ENCODE peak calls at places on chromosomes 4 and X, in five cellular contexts. One of them, this sample, is unnamed.

GRCh38 chrX:18702362-18703195 is 4.9 kb upstream of the PPEF1 start:
- DNase-seq in dorsolateral prefrontal cortex: no peak
- DNase-seq in activated B cell treated with CpG ODN at 0.5 μM for 24 hours: no peak
- DNase-seq in right lobe of liver: no peak
- DNase-seq in fibroblast of pulmonary artery: peak
- DNase-seq in this sample: peak

GRCh38 chrX:47674776-47675175 is 15.8 kb upstream of the UXT start:
- DNase-seq in right lobe of liver: no peak
- DNase-seq in fibroblast of pulmonary artery: no peak
- DNase-seq in dorsolateral prefrontal cortex: no peak
- DNase-seq in activated B cell treated with CpG ODN at 0.5 μM for 24 hours: no peak
- DNase-seq in this sample: no peak

GRCh38 chrX:7145454-7145853 is 2.1 kb upstream of the STS start:
- DNase-seq in fibroblast of pulmonary artery: no peak
- DNase-seq in activated B cell treated with CpG ODN at 0.5 μM for 24 hours: no peak
- DNase-seq in right lobe of liver: no peak
- DNase-seq in dorsolateral prefrontal cortex: no peak
- DNase-seq in this sample: no peak

GRCh38 chrX:72568406-72569092 is 4.1 kb downstream of the HDAC8 start:
- DNase-seq in activated B cell treated with CpG ODN at 0.5 μM for 24 hours: no peak
- DNase-seq in right lobe of liver: no peak
- DNase-seq in dorsolateral prefrontal cortex: no peak
- DNase-seq in fibroblast of pulmonary artery: peak
- DNase-seq in this sample: peak

GRCh38 chrX:104712515-104712914 is 146.5 kb downstream of the IL1RAPL2 start:
- DNase-seq in fibroblast of pulmonary artery: no peak
- DNase-seq in dorsolateral prefrontal cortex: no peak
- DNase-seq in right lobe of liver: no peak
- DNase-seq in activated B cell treated with CpG ODN at 0.5 μM for 24 hours: no peak
- DNase-seq in this sample: no peak

GRCh38 chr4:56289934-56290333 is 97.4 kb downstream of the AASDH start:
- DNase-seq in activated B cell treated with CpG ODN at 0.5 μM for 24 hours: no peak
- DNase-seq in fibroblast of pulmonary artery: peak
- DNase-seq in dorsolateral prefrontal cortex: no peak
- DNase-seq in right lobe of liver: no peak
- DNase-seq in this sample: peak

GRCh38 chr4:120870279-120870673 is 52.2 kb downstream of the PRDM5 start:
- DNase-seq in right lobe of liver: no peak
- DNase-seq in activated B cell treated with CpG ODN at 0.5 μM for 24 hours: no peak
- DNase-seq in dorsolateral prefrontal cortex: no peak
- DNase-seq in fibroblast of pulmonary artery: no peak
- DNase-seq in this sample: no peak

GRCh38 chrX:54492340-54492739 is 3.7 kb downstream of the FGD1 start:
- DNase-seq in fibroblast of pulmonary artery: peak
- DNase-seq in activated B cell treated with CpG ODN at 0.5 μM for 24 hours: no peak
- DNase-seq in dorsolateral prefrontal cortex: no peak
- DNase-seq in right lobe of liver: no peak
- DNase-seq in this sample: peak

GRCh38 chrX:14497184-14497666 is 32.1 kb upstream of the GLRA2 start:
- DNase-seq in right lobe of liver: no peak
- DNase-seq in fibroblast of pulmonary artery: peak
- DNase-seq in activated B cell treated with CpG ODN at 0.5 μM for 24 hours: no peak
- DNase-seq in dorsolateral prefrontal cortex: no peak
- DNase-seq in this sample: peak

GRCh38 chr4:53055274-53055673 is 193.2 kb downstream of the RASL11B start:
- DNase-seq in activated B cell treated with CpG ODN at 0.5 μM for 24 hours: no peak
- DNase-seq in right lobe of liver: no peak
- DNase-seq in dorsolateral prefrontal cortex: no peak
- DNase-seq in fibroblast of pulmonary artery: peak
- DNase-seq in this sample: peak

GRCh38 chrX:149639568-149639967 is 8.0 kb upstream of the TMEM185A start:
- DNase-seq in activated B cell treated with CpG ODN at 0.5 μM for 24 hours: no peak
- DNase-seq in dorsolateral prefrontal cortex: no peak
- DNase-seq in fibroblast of pulmonary artery: no peak
- DNase-seq in right lobe of liver: no peak
- DNase-seq in this sample: no peak

GRCh38 chrX:1673337-1673736 is 58.5 kb downstream of the ASMT start:
- DNase-seq in fibroblast of pulmonary artery: peak
- DNase-seq in dorsolateral prefrontal cortex: no peak
- DNase-seq in right lobe of liver: no peak
- DNase-seq in activated B cell treated with CpG ODN at 0.5 μM for 24 hours: no peak
- DNase-seq in this sample: no peak

GRCh38 chr4:41839945-41840854 is 91.7 kb upstream of the PHOX2B start:
- DNase-seq in right lobe of liver: no peak
- DNase-seq in dorsolateral prefrontal cortex: no peak
- DNase-seq in fibroblast of pulmonary artery: no peak
- DNase-seq in activated B cell treated with CpG ODN at 0.5 μM for 24 hours: no peak
- DNase-seq in this sample: no peak

GRCh38 chr4:184649971-184650855 is 675 bp downstream of the PRIMPOL start:
- DNase-seq in activated B cell treated with CpG ODN at 0.5 μM for 24 hours: no peak
- DNase-seq in dorsolateral prefrontal cortex: no peak
- DNase-seq in fibroblast of pulmonary artery: peak
- DNase-seq in right lobe of liver: no peak
- DNase-seq in this sample: peak

DNA sequence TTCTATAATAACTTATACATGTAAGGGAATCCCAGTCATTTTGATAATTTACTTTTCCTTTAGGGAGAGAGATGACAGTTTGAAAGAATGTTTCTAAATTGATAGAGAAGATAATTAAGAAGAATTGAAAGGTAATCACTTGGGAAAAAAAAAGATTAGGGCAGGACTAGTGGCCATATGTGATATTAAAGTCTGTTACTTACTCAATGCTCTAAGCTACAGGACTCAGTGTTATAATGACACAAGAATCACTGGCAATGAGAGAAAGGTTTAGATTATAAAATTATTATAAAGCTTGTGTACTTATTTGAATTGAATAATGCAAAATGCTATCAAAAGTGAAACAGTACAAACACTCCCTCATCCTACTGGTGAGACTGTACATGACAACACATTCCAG is 265.3 kb downstream of the BANK1 start:
- DNase-seq in dorsolateral prefrontal cortex: no peak
- DNase-seq in activated B cell treated with CpG ODN at 0.5 μM for 24 hours: no peak
- DNase-seq in right lobe of liver: no peak
- DNase-seq in fibroblast of pulmonary artery: no peak
- DNase-seq in this sample: no peak
- TF ChIP-seq CTCF in dorsolateral prefrontal cortex: no peak
- TF ChIP-seq CTCF in activated B cell treated with CpG ODN at 0.5 μM for 24 hours: no peak
- TF ChIP-seq CTCF in right lobe of liver: no peak
- TF ChIP-seq CTCF in fibroblast of pulmonary artery: no peak
- TF ChIP-seq CTCF in this sample: no peak

GRCh38 chr4:78058591-78059523 is 1.7 kb downstream of the FRAS1 start:
- DNase-seq in right lobe of liver: peak
- DNase-seq in dorsolateral prefrontal cortex: peak
- DNase-seq in fibroblast of pulmonary artery: peak
- DNase-seq in activated B cell treated with CpG ODN at 0.5 μM for 24 hours: no peak
- DNase-seq in this sample: peak

GRCh38 chr4:78061939-78062603 is 4.9 kb downstream of the FRAS1 start:
- DNase-seq in dorsolateral prefrontal cortex: no peak
- DNase-seq in activated B cell treated with CpG ODN at 0.5 μM for 24 hours: no peak
- DNase-seq in right lobe of liver: no peak
- DNase-seq in fibroblast of pulmonary artery: no peak
- DNase-seq in this sample: peak

GRCh38 chr4:78057600-78058560 is 757 bp downstream of the FRAS1 start:
- DNase-seq in right lobe of liver: peak
- DNase-seq in activated B cell treated with CpG ODN at 0.5 μM for 24 hours: peak
- DNase-seq in fibroblast of pulmonary artery: peak
- DNase-seq in dorsolateral prefrontal cortex: peak
- DNase-seq in this sample: peak

GRCh38 chr4:78059524-78059889 is 2.4 kb downstream of the FRAS1 start:
- DNase-seq in dorsolateral prefrontal cortex: no peak
- DNase-seq in right lobe of liver: peak
- DNase-seq in fibroblast of pulmonary artery: peak
- DNase-seq in activated B cell treated with CpG ODN at 0.5 μM for 24 hours: no peak
- DNase-seq in this sample: peak

DNA sequence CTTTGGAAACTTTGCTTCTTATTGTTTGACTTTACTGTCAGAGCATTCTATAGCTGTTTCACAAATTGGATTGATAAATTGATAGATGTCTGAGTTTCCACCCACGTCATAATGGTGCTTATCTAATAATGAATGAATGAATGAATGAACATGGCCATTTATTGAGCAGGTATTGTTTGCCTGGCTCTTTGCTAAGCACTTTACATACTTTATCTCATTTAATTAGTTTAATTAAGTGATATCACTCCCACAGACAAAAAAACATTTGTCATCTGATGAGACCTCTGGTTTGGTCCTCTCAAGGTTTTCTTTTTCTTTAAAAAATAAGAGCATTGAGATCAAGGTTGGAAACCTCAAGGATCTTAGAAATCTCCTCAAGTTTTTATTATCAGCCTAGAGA is 2.8 kb downstream of the FRAS1 start:
- DNase-seq in dorsolateral prefrontal cortex: no peak
- DNase-seq in right lobe of liver: no peak
- DNase-seq in activated B cell treated with CpG ODN at 0.5 μM for 24 hours: no peak
- DNase-seq in fibroblast of pulmonary artery: no peak
- DNase-seq in this sample: no peak
- TF ChIP-seq CTCF in dorsolateral prefrontal cortex: no peak
- TF ChIP-seq CTCF in right lobe of liver: no peak
- TF ChIP-seq CTCF in activated B cell treated with CpG ODN at 0.5 μM for 24 hours: no peak
- TF ChIP-seq CTCF in fibroblast of pulmonary artery: no peak
- TF ChIP-seq CTCF in this sample: no peak

GRCh38 chr4:38785901-38786402 is 3.2 kb upstream of the TLR10 start:
- DNase-seq in activated B cell treated with CpG ODN at 0.5 μM for 24 hours: no peak
- DNase-seq in right lobe of liver: no peak
- DNase-seq in dorsolateral prefrontal cortex: no peak
- DNase-seq in fibroblast of pulmonary artery: no peak
- DNase-seq in this sample: no peak
- TF ChIP-seq CTCF in activated B cell treated with CpG ODN at 0.5 μM for 24 hours: no peak
- TF ChIP-seq CTCF in right lobe of liver: no peak
- TF ChIP-seq CTCF in dorsolateral prefrontal cortex: no peak
- TF ChIP-seq CTCF in fibroblast of pulmonary artery: no peak
- TF ChIP-seq CTCF in this sample: no peak

GRCh38 chr4:15007201-15007600 is 4.9 kb downstream of the CPEB2 start:
- DNase-seq in dorsolateral prefrontal cortex: no peak
- DNase-seq in fibroblast of pulmonary artery: no peak
- DNase-seq in activated B cell treated with CpG ODN at 0.5 μM for 24 hours: no peak
- DNase-seq in right lobe of liver: no peak
- DNase-seq in this sample: no peak

GRCh38 chr4:15005474-15006115 is 3.3 kb downstream of the CPEB2 start:
- DNase-seq in activated B cell treated with CpG ODN at 0.5 μM for 24 hours: no peak
- DNase-seq in dorsolateral prefrontal cortex: no peak
- DNase-seq in right lobe of liver: no peak
- DNase-seq in fibroblast of pulmonary artery: no peak
- DNase-seq in this sample: peak

GRCh38 chr4:15003891-15004700 is 1.8 kb downstream of the CPEB2 start:
- DNase-seq in activated B cell treated with CpG ODN at 0.5 μM for 24 hours: peak
- DNase-seq in dorsolateral prefrontal cortex: peak
- DNase-seq in right lobe of liver: peak
- DNase-seq in fibroblast of pulmonary artery: no peak
- DNase-seq in this sample: no peak

GRCh38 chr4:15004701-15005301 is 2.5 kb downstream of the CPEB2 start:
- DNase-seq in right lobe of liver: peak
- DNase-seq in fibroblast of pulmonary artery: peak
- DNase-seq in activated B cell treated with CpG ODN at 0.5 μM for 24 hours: peak
- DNase-seq in dorsolateral prefrontal cortex: peak
- DNase-seq in this sample: peak

DNA sequence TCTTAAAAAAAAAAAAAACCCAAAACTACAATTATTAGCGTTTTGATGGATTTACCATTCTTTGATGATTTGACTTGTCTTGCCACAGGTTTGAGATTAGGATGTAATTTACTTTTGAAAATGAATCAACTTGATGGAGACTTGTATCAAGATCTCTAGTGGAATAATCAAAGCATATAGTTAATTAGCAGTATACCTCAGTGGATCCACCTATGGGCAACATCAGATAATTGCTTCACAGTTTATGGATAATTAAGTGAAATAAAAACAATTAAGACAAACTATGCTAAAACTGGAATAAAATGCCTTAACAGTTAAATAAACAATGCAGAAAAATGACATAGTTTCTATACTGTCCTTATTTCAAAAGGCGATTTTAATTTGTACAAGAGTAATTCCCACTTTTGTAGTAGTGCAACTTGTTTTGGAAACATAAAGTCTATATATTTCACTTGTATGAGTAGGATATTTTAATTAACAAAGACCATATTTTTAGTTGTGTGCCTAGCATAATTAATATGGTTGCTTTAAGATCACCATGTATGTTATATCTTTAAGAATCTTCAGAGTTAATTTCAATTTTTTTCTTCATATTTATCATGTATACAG is 4.2 kb downstream of the CPEB2 start:
- DNase-seq in activated B cell treated with CpG ODN at 0.5 μM for 24 hours: no peak
- DNase-seq in right lobe of liver: no peak
- DNase-seq in fibroblast of pulmonary artery: no peak
- DNase-seq in dorsolateral prefrontal cortex: no peak
- DNase-seq in this sample: peak
- TF ChIP-seq CTCF in activated B cell treated with CpG ODN at 0.5 μM for 24 hours: no peak
- TF ChIP-seq CTCF in right lobe of liver: peak
- TF ChIP-seq CTCF in fibroblast of pulmonary artery: peak
- TF ChIP-seq CTCF in dorsolateral prefrontal cortex: peak
- TF ChIP-seq CTCF in this sample: peak

GRCh38 chr4:8108261-8108660 is 50.4 kb downstream of the ABLIM2 start:
- DNase-seq in dorsolateral prefrontal cortex: no peak
- DNase-seq in right lobe of liver: peak
- DNase-seq in fibroblast of pulmonary artery: no peak
- DNase-seq in activated B cell treated with CpG ODN at 0.5 μM for 24 hours: no peak
- DNase-seq in this sample: no peak

GRCh38 chr4:8108991-8109390 is 49.6 kb downstream of the ABLIM2 start:
- DNase-seq in fibroblast of pulmonary artery: no peak
- DNase-seq in right lobe of liver: no peak
- DNase-seq in activated B cell treated with CpG ODN at 0.5 μM for 24 hours: no peak
- DNase-seq in dorsolateral prefrontal cortex: no peak
- DNase-seq in this sample: no peak

GRCh38 chr4:8112036-8112576 is 46.5 kb downstream of the ABLIM2 start:
- DNase-seq in dorsolateral prefrontal cortex: no peak
- DNase-seq in activated B cell treated with CpG ODN at 0.5 μM for 24 hours: no peak
- DNase-seq in right lobe of liver: no peak
- DNase-seq in fibroblast of pulmonary artery: no peak
- DNase-seq in this sample: no peak

GRCh38 chr4:8109406-8110065 is 49.1 kb downstream of the ABLIM2 start:
- DNase-seq in activated B cell treated with CpG ODN at 0.5 μM for 24 hours: no peak
- DNase-seq in fibroblast of pulmonary artery: no peak
- DNase-seq in dorsolateral prefrontal cortex: no peak
- DNase-seq in right lobe of liver: no peak
- DNase-seq in this sample: no peak

GRCh38 chr4:8110071-8110986 is 48.3 kb downstream of the ABLIM2 start:
- DNase-seq in right lobe of liver: no peak
- DNase-seq in fibroblast of pulmonary artery: peak
- DNase-seq in activated B cell treated with CpG ODN at 0.5 μM for 24 hours: no peak
- DNase-seq in dorsolateral prefrontal cortex: no peak
- DNase-seq in this sample: peak
- TF ChIP-seq CTCF in right lobe of liver: no peak
- TF ChIP-seq CTCF in fibroblast of pulmonary artery: peak
- TF ChIP-seq CTCF in activated B cell treated with CpG ODN at 0.5 μM for 24 hours: no peak
- TF ChIP-seq CTCF in dorsolateral prefrontal cortex: no peak
- TF ChIP-seq CTCF in this sample: peak

GRCh38 chr4:26284536-26284935 is 36.3 kb upstream of the RBPJ start:
- DNase-seq in dorsolateral prefrontal cortex: no peak
- DNase-seq in fibroblast of pulmonary artery: no peak
- DNase-seq in activated B cell treated with CpG ODN at 0.5 μM for 24 hours: no peak
- DNase-seq in right lobe of liver: no peak
- DNase-seq in this sample: no peak
- TF ChIP-seq CTCF in dorsolateral prefrontal cortex: no peak
- TF ChIP-seq CTCF in fibroblast of pulmonary artery: no peak
- TF ChIP-seq CTCF in activated B cell treated with CpG ODN at 0.5 μM for 24 hours: no peak
- TF ChIP-seq CTCF in right lobe of liver: no peak
- TF ChIP-seq CTCF in this sample: no peak

This sample was measured in astrocyte of the spinal cord.